ENCODE peak calls at places on chromosomes 3 and 15, in four cellular contexts. One of them, this sample, is unnamed.

GRCh38 chr3:58366699-58367098 is 34.0 kb downstream of the PXK start:
- DNase-seq in NCI-H1417: no peak
- DNase-seq in lung: no peak
- DNase-seq in T-cell: no peak
- DNase-seq in this sample: no peak

GRCh38 chr3:73808862-73809509 is 184.2 kb upstream of the PDZRN3 start:
- DNase-seq in lung: no peak
- DNase-seq in T-cell: no peak
- DNase-seq in NCI-H1417: no peak
- DNase-seq in this sample: no peak

GRCh38 chr3:59766165-59766872 is 716.5 kb upstream of the CFAP20DC start:
- DNase-seq in T-cell: no peak
- DNase-seq in NCI-H1417: no peak
- DNase-seq in lung: no peak
- DNase-seq in this sample: peak

GRCh38 chr3:64417816-64418215 is 192.6 kb upstream of the PRICKLE2 start:
- DNase-seq in NCI-H1417: no peak
- DNase-seq in T-cell: no peak
- DNase-seq in lung: no peak
- DNase-seq in this sample: no peak

GRCh38 chr3:143337387-143337786 is 217.8 kb downstream of the CHST2 start:
- DNase-seq in T-cell: no peak
- DNase-seq in lung: no peak
- DNase-seq in NCI-H1417: no peak
- DNase-seq in this sample: no peak

GRCh38 chr3:126287536-126288181 is 69.5 kb downstream of the KLF15 start:
- DNase-seq in T-cell: no peak
- DNase-seq in NCI-H1417: peak
- DNase-seq in lung: peak
- DNase-seq in this sample: peak

GRCh38 chr3:67083277-67083676 is 85.2 kb downstream of the KBTBD8 start:
- DNase-seq in lung: no peak
- DNase-seq in NCI-H1417: no peak
- DNase-seq in T-cell: peak
- DNase-seq in this sample: no peak

GRCh38 chr15:57703387-57703786 is 3.1 kb upstream of the POLR2M start:
- DNase-seq in NCI-H1417: no peak
- DNase-seq in lung: no peak
- DNase-seq in T-cell: no peak
- DNase-seq in this sample: no peak

GRCh38 chr15:31271706-31272557 is 54.7 kb upstream of the KLF13 start:
- DNase-seq in lung: no peak
- DNase-seq in NCI-H1417: no peak
- DNase-seq in T-cell: no peak
- DNase-seq in this sample: no peak

GRCh38 chr3:112358311-112358780 is 25.4 kb downstream of the CD200 start:
- DNase-seq in NCI-H1417: no peak
- DNase-seq in T-cell: no peak
- DNase-seq in lung: no peak
- DNase-seq in this sample: no peak

GRCh38 chr15:74815121-74815933 is 2.7 kb downstream of the LMAN1L start:
- DNase-seq in lung: no peak
- DNase-seq in NCI-H1417: no peak
- DNase-seq in T-cell: no peak
- DNase-seq in this sample: peak

GRCh38 chr3:149528344-149528657 is 53.8 kb downstream of the TM4SF4 start:
- DNase-seq in lung: no peak
- DNase-seq in T-cell: no peak
- DNase-seq in NCI-H1417: no peak
- DNase-seq in this sample: no peak

GRCh38 chr3:58427661-58428361 is 5.8 kb downstream of the PDHB start:
- DNase-seq in T-cell: no peak
- DNase-seq in lung: no peak
- DNase-seq in NCI-H1417: no peak
- DNase-seq in this sample: no peak

GRCh38 chr3:102530443-102531195 is 95.8 kb downstream of the ZPLD1 start:
- DNase-seq in NCI-H1417: no peak
- DNase-seq in T-cell: no peak
- DNase-seq in lung: no peak
- DNase-seq in this sample: no peak

GRCh38 chr3:33438284-33438668 is 1.9 kb downstream of the UBP1 start:
- DNase-seq in NCI-H1417: no peak
- DNase-seq in T-cell: no peak
- DNase-seq in lung: no peak
- DNase-seq in this sample: no peak

GRCh38 chr3:53159415-53160135 is 1.4 kb upstream of the PRKCD start:
- DNase-seq in NCI-H1417: no peak
- DNase-seq in T-cell: no peak
- DNase-seq in lung: no peak
- DNase-seq in this sample: peak

GRCh38 chr3:160665231-160665630 is 11.7 kb upstream of the ARL14 start:
- DNase-seq in lung: no peak
- DNase-seq in NCI-H1417: no peak
- DNase-seq in T-cell: no peak
- DNase-seq in this sample: no peak

GRCh38 chr3:2452249-2452648 is 353.6 kb downstream of the CNTN4 start:
- DNase-seq in lung: no peak
- DNase-seq in NCI-H1417: peak
- DNase-seq in T-cell: no peak
- DNase-seq in this sample: no peak

This sample was measured in mucosa of gallbladder.